ENCODE peak calls at places on chromosome 4, in eight cellular contexts. I, V, A, B, R, S, L and D are unnamed samples.

GRCh38 chr4:182770259-182770968 is 146.8 kb downstream of the DCTD start:
- DNase-seq in I (peak; percentile 29), V (no peak), A (no peak), B (no peak), R (no peak), S (no peak), L (no peak), D (no peak)

GRCh38 chr4:110119880-110120279 is 78.5 kb downstream of the ELOVL6 start:
- DNase-seq in I (no peak), V (no peak), A (no peak), B (peak; percentile 85), R (no peak), S (peak; percentile 68), L (no peak), D (no peak)

GRCh38 chr4:1833307-1834046 is 22.5 kb downstream of the LETM1 start:
- DNase-seq in I (no peak), V (no peak), A (peak; percentile 57), B (no peak), R (no peak), S (no peak), L (no peak), D (no peak)

GRCh38 chr4:145784036-145784435 is 104.1 kb downstream of the C4orf51 start:
- DNase-seq in I (no peak), V (no peak), A (no peak), B (no peak), R (no peak), S (no peak), L (no peak), D (no peak)

GRCh38 chr4:17623451-17624001 is 9.1 kb downstream of the MED28 start:
- DNase-seq in I (no peak), V (no peak), A (no peak), B (no peak), R (no peak), S (peak; percentile 78), L (no peak), D (no peak)

GRCh38 chr4:3300198-3300671 is 7.4 kb downstream of the RGS12 start:
- DNase-seq in I (no peak), V (no peak), A (no peak), B (no peak), R (no peak), S (no peak), L (no peak), D (no peak)

GRCh38 chr4:27056281-27056680 is 195.6 kb downstream of the STIM2 start:
- DNase-seq in I (no peak), V (no peak), A (no peak), B (no peak), R (no peak), S (no peak), L (no peak), D (no peak)

GRCh38 chr4:183431614-183432013 is 12.8 kb upstream of the CDKN2AIP start:
- DNase-seq in I (no peak), V (no peak), A (no peak), B (no peak), R (no peak), S (no peak), L (no peak), D (no peak)

GRCh38 chr4:168711197-168712120 is 214.6 kb downstream of the PALLD start:
- DNase-seq in I (no peak), V (no peak), A (no peak), B (no peak), R (no peak), S (peak; percentile 91), L (no peak), D (no peak)

GRCh38 chr4:173217727-173218126 is 49.1 kb downstream of the GALNT7 start:
- DNase-seq in I (no peak), V (no peak), A (no peak), B (peak; percentile 79), R (peak; percentile 76), S (peak; percentile 44), L (no peak), D (no peak)

GRCh38 chr4:145760961-145761929 is 81.3 kb downstream of the C4orf51 start:
- DNase-seq in I (no peak), V (no peak), A (no peak), B (no peak), R (no peak), S (no peak), L (no peak), D (no peak)

GRCh38 chr4:86879641-86880040 is 12.6 kb downstream of the C4orf36 start:
- DNase-seq in I (no peak), V (no peak), A (no peak), B (no peak), R (no peak), S (no peak), L (no peak), D (no peak)

GRCh38 chr4:99918656-99919055 is 24.4 kb upstream of the LAMTOR3 start:
- DNase-seq in I (peak; percentile 59), V (no peak), A (no peak), B (no peak), R (no peak), S (no peak), L (no peak), D (no peak)

GRCh38 chr4:183430317-183430986 is 14.0 kb upstream of the CDKN2AIP start:
- DNase-seq in I (no peak), V (no peak), A (peak; percentile 37), B (no peak), R (no peak), S (no peak), L (no peak), D (peak; percentile 66)

GRCh38 chr4:78291277-78291676 is 234.2 kb downstream of the FRAS1 start:
- DNase-seq in I (no peak), V (no peak), A (no peak), B (no peak), R (no peak), S (no peak), L (no peak), D (no peak)

GRCh38 chr4:123072060-123072459 is 149.7 kb upstream of the NUDT6 start:
- DNase-seq in I (no peak), V (no peak), A (no peak), B (no peak), R (no peak), S (no peak), L (no peak), D (no peak)

GRCh38 chr4:86497131-86497530 is 97.0 kb upstream of the PTPN13 start:
- DNase-seq in I (peak; percentile 22), V (no peak), A (no peak), B (no peak), R (peak; percentile 88), S (peak; percentile 77), L (no peak), D (no peak)

GRCh38 chr4:112604590-112604989 is 32.1 kb downstream of the ZGRF1 start:
- DNase-seq in I (peak; percentile 74), V (peak; percentile 85), A (peak; percentile 46), B (no peak), R (peak; percentile 55), S (peak; percentile 71), L (peak; percentile 18), D (peak; percentile 79)

GRCh38 chr4:154781983-154782293 is 866 bp downstream of the RBM46 start:
- DNase-seq in I (no peak), V (no peak), A (no peak), B (no peak), R (no peak), S (peak; percentile 2), L (no peak), D (no peak)

GRCh38 chr4:154329268-154329858 is 162.2 kb downstream of the DCHS2 start:
- DNase-seq in I (peak; percentile 48), V (peak; percentile 69), A (peak; percentile 44), B (no peak), R (peak; percentile 59), S (peak; percentile 68), L (no peak), D (peak; percentile 60)

GRCh38 chr4:83664741-83665140 is 128.8 kb downstream of the GPAT3 start:
- DNase-seq in I (no peak), V (no peak), A (no peak), B (no peak), R (no peak), S (no peak), L (no peak), D (no peak)

GRCh38 chr4:10721616-10722015 is 37.0 kb upstream of the CLNK start:
- DNase-seq in I (no peak), V (no peak), A (no peak), B (no peak), R (no peak), S (no peak), L (no peak), D (no peak)

GRCh38 chr4:7705062-7705461 is 234.6 kb downstream of the AFAP1 start:
- DNase-seq in I (no peak), V (no peak), A (no peak), B (no peak), R (no peak), S (peak; percentile 12), L (no peak), D (peak; percentile 43)
- H3K9me2 ChIP-seq in I (no peaks in the 10 kb centered on the region), V (no peaks in the 10 kb centered on the region), A (no peaks in the 10 kb centered on the region), B (no peaks in the 10 kb centered on the region), R (no peaks in the 10 kb centered on the region), S (no peaks in the 10 kb centered on the region), L (no peaks in the 10 kb centered on the region), D (no peaks in the 10 kb centered on the region)

DNA sequence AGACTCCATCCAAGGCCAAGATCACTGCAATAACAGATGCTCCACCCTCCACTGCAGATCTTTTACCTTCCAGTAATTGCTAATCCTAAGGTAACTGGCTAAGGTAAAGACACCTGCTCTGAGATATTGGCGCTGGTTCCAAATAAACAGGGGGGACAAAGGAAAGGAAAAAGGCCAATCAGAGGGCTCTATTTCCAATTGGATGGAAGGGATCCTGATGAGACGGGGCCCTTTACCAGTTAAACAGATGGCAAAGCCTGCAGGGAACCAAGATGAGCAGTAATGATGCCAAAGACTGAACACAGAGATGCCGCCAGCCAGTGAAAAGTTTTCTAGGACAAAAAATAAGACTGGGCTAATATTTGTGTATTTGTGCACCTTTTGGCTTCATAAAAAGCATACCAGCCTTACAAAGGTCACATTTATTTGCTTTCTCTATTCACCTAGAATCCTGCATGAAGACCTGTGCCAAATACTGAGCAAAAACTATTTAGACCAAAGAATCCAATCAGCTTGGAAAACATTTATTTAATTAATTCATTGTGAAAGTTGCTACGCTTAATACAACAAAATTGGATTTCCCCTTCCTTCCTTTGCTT is 148.5 kb downstream of the PPP3CA start:
- DNase-seq in I (no peak), V (no peak), A (no peak), B (no peak), R (no peak), S (no peak), L (no peak), D (peak; percentile 11)
- H3K4me1 ChIP-seq in I (peaks cover 5% of the 10 kb centered on the region), V (no peaks in the 10 kb centered on the region), A (no peaks in the 10 kb centered on the region), B (no peaks in the 10 kb centered on the region), R (peaks cover 21% of the 10 kb centered on the region), S (peaks cover 12% of the 10 kb centered on the region), L (peaks cover 42% of the 10 kb centered on the region), D (peaks cover 4% of the 10 kb centered on the region)

DNA sequence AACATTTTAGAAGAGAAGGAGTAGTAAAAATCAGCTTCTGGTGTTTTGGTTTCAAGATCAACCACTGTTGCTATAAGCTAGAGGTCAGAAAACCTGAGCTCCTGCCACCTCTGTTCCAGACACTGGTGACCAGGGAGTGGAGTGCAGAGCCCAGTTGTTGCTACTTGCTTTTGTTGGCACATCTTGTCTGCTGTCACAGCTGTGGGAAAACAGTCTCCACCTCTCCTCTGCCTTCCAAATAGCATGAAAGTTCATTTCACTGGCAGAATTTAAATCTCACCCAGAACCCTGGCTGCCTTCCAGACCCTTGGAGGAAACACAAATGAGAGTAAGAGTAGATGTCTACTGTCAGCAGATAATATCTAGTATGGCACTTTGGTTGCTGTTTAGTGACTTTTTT is 297.5 kb upstream of the KLF3 start:
- DNase-seq in I (no peak), V (no peak), A (no peak), B (no peak), R (no peak), S (peak; percentile 16), L (no peak), D (no peak)
- H2AFZ ChIP-seq in I (no peak overlapping the region), V (no peak overlapping the region), A (no peak overlapping the region), B (no peak overlapping the region), R (no peak overlapping the region), S (no peak overlapping the region), L (no peak overlapping the region), D (no peak overlapping the region)

GRCh38 chr4:159925770-159926169 is 822.9 kb downstream of the RAPGEF2 start:
- DNase-seq in I (no peak), V (no peak), A (peak; percentile 5), B (no peak), R (no peak), S (no peak), L (peak; percentile 26), D (peak; percentile 12)
- H3K9me2 ChIP-seq in I (no peaks in the 10 kb centered on the region), V (no peaks in the 10 kb centered on the region), A (no peaks in the 10 kb centered on the region), B (no peaks in the 10 kb centered on the region), R (no peaks in the 10 kb centered on the region), S (no peaks in the 10 kb centered on the region), L (no peaks in the 10 kb centered on the region), D (no peaks in the 10 kb centered on the region)